ENCODE peak calls at places on chromosomes 3 and 15, in five cellular contexts. V is GM12878, Y is stomach, K is suprapubic skin, F is transverse colon. N is an unnamed sample. For H3K36me3 and H3K9me3, the result is how much of the 10 kb centered on the place peaks cover.

GRCh38 chr3:174440350-174440716 is 418.8 kb upstream of the NAALADL2 start:
- DNase-seq in V (no peak), K (no peak), Y (no peak), F (peak), N (peak)

GRCh38 chr3:183266454-183266853 is 13.4 kb downstream of the B3GNT5 start:
- DNase-seq in K (no peak), V (no peak), Y (no peak), F (no peak), N (no peak)

GRCh38 chr3:7546219-7546618 is 685.3 kb downstream of the GRM7 start:
- DNase-seq in V (no peak), K (no peak), Y (peak), F (no peak), N (no peak)

GRCh38 chr3:2568929-2569328 is 470.3 kb downstream of the CNTN4 start:
- DNase-seq in V (no peak), Y (no peak), F (no peak), K (no peak), N (no peak)

GRCh38 chr3:84096188-84096587 is 862.6 kb upstream of the CADM2 start:
- DNase-seq in Y (no peak), K (no peak), F (no peak), V (no peak), N (no peak)

GRCh38 chr3:181739628-181740027 is 27.9 kb downstream of the SOX2 start:
- DNase-seq in F (no peak), V (no peak), K (no peak), Y (no peak), N (no peak)

GRCh38 chr15:82763361-82764142 is 42.3 kb downstream of the FSD2 start:
- DNase-seq in V (no peak), K (no peak), Y (no peak), F (no peak), N (no peak)

GRCh38 chr15:44536298-44536961 is 517 bp upstream of the EIF3J start:
- DNase-seq in K (peak), F (peak), V (no peak), Y (peak), N (peak)

GRCh38 chr3:105362021-105362665 is 4.6 kb upstream of the ALCAM start:
- DNase-seq in K (no peak), Y (no peak), V (no peak), F (no peak), N (no peak)

GRCh38 chr3:40043444-40043755 is 234.0 kb downstream of the MYRIP start:
- DNase-seq in V (no peak), F (no peak), K (no peak), Y (no peak), N (no peak)

GRCh38 chr3:131749826-131750225 is 247.1 kb upstream of the MRPL3 start:
- DNase-seq in Y (no peak), K (no peak), F (no peak), V (no peak), N (no peak)

GRCh38 chr3:112651516-112651915 is 10.6 kb upstream of the CCDC80 start:
- DNase-seq in V (no peak), Y (no peak), K (no peak), F (no peak), N (no peak)

GRCh38 chr15:51750942-51751686 is at the start of gene TMOD2:
- DNase-seq in F (peak), Y (peak), V (no peak), K (no peak), N (peak)

GRCh38 chr3:150613709-150614480 is 10.8 kb downstream of the SELENOT start:
- DNase-seq in K (no peak), F (no peak), V (no peak), Y (no peak), N (no peak)

GRCh38 chr3:102354818-102355515 is 79.8 kb upstream of the ZPLD1 start:
- DNase-seq in K (no peak), Y (no peak), F (no peak), V (no peak), N (no peak)

GRCh38 chr3:108091498-108092259 is 848 bp upstream of the CD47 start:
- DNase-seq in V (no peak), Y (peak), K (no peak), F (peak), N (peak)

GRCh38 chr15:23472678-23473077 is 25.6 kb upstream of the GOLGA6L2 start:
- DNase-seq in F (no peak), V (no peak), Y (no peak), K (no peak), N (no peak)

GRCh38 chr15:82312611-82313349 is 36.5 kb downstream of the GOLGA6L10 start:
- DNase-seq in V (no peak), K (peak), Y (peak), F (no peak), N (no peak)

GRCh38 chr15:44726568-44727461 is 9.5 kb upstream of the TRIM69 start:
- DNase-seq in K (no peak), V (peak), F (peak), Y (peak), N (peak)

GRCh38 chr3:147377412-147378185 is 28.7 kb downstream of the ZIC4 start:
- DNase-seq in V (no peak), F (no peak), K (no peak), Y (no peak), N (no peak)

GRCh38 chr3:187714404-187714979 is 12.1 kb upstream of the RTP2 start:
- DNase-seq in V (no peak), Y (peak), K (no peak), F (peak), N (peak)

GRCh38 chr15:96348112-96349027 is 17.9 kb downstream of the NR2F2 start:
- DNase-seq in K (no peak), F (no peak), Y (no peak), V (no peak), N (no peak)

GRCh38 chr3:146035366-146035765 is 125.6 kb downstream of the PLOD2 start:
- DNase-seq in K (no peak), Y (no peak), V (no peak), F (no peak), N (no peak)

GRCh38 chr3:96700322-96701315 is 113.8 kb upstream of the EPHA6 start:
- DNase-seq in K (no peak), V (no peak), Y (no peak), F (no peak), N (no peak)

GRCh38 chr3:132593950-132594328 is 3.1 kb upstream of the ACKR4 start:
- DNase-seq in Y (no peak), V (no peak), F (no peak), K (no peak), N (no peak)

GRCh38 chr15:49844390-49844789 is 223.5 kb downstream of the DTWD1 start:
- DNase-seq in Y (no peak), K (no peak), F (peak), V (no peak), N (no peak)

GRCh38 chr3:197407053-197407452 is 108.6 kb upstream of the DLG1 start:
- DNase-seq in V (no peak), Y (no peak), F (no peak), K (no peak), N (no peak)

GRCh38 chr15:50247819-50248650 is 17.5 kb downstream of the HDC start:
- DNase-seq in F (peak), V (no peak), K (no peak), Y (peak), N (no peak)

DNA sequence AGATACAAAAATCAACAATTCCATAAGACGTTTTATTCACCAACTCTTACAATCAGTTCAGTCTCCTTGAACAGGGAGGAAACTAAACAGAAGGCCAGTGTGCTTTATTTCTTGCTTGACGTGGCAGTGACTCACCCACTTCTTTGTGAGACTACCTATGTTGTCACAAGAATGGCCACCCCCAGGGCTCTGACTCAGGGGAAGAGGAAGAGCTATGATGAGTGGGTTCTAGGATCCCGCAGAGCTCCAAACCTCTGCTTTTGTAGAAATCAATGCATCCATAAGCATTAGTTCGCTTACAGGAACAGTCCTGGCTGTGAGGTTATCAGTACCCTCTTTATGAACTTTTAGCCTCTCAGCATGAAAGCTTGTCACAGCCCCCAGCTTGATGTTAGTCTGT is 102.7 kb downstream of the SENP2 start:
- DNase-seq in Y (peak), F (no peak), K (no peak), V (no peak), N (no peak)
- TF ChIP-seq POLR2A in Y (no peak), F (no peak), K (no peak), V (no peak), N (no peak)

DNA sequence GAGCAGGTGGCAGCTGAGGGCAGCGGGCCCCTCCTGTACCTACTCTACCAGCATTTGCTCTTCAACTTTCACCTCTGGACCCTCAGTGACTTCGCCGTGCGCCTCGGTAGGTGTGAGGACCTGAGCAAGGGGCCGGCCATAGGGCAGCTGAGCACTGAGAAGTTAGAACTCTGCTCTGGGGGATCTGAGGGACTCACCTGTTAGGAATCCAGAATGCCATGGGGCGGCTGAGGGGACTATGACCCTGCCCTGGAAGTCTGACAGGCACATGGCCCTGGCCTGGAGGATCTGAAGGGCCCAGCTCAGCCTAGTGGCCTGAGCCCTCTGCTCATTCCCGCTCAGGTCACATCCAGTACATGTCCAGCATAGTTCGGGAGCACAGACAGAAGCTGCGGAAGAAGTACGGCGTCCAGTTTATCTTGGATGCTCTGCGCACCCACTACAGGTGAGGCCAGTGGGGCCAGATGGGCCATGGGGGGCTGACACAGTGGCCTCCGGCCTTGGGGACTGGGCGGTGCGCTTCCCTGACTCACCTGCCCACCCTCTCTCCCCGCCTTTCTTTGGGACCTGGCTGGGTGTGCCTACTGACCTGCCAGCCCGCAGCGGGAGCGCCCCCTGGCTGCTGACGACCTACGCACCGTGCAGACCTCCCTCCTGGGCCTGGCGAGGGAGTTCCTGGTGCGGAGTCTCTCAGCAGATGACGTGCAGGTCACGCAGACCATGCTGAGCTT is 18.8 kb downstream of the NBEAL2 start:
- DNase-seq in Y (peak), K (no peak), V (no peak), F (peak), N (peak)
- H3K36me3 ChIP-seq in Y (half or more), K (half or more), V (under half), F (under half), N (under half)

GRCh38 chr15:87537295-87537694 is 719.2 kb downstream of the NTRK3 start:
- DNase-seq in K (no peak), Y (no peak), F (no peak), V (no peak), N (no peak)
- H3K9me3 ChIP-seq in K (under half), Y (under half), F (under half), V (under half), N (under half)

GRCh38 chr15:75043509-75044257 is 20.3 kb downstream of the PPCDC start:
- DNase-seq in K (peak), V (peak), F (peak), Y (peak), N (peak)
- TF ChIP-seq POLR2A in K (no peak), V (peak), F (no peak), Y (no peak), N (peak)

DNA sequence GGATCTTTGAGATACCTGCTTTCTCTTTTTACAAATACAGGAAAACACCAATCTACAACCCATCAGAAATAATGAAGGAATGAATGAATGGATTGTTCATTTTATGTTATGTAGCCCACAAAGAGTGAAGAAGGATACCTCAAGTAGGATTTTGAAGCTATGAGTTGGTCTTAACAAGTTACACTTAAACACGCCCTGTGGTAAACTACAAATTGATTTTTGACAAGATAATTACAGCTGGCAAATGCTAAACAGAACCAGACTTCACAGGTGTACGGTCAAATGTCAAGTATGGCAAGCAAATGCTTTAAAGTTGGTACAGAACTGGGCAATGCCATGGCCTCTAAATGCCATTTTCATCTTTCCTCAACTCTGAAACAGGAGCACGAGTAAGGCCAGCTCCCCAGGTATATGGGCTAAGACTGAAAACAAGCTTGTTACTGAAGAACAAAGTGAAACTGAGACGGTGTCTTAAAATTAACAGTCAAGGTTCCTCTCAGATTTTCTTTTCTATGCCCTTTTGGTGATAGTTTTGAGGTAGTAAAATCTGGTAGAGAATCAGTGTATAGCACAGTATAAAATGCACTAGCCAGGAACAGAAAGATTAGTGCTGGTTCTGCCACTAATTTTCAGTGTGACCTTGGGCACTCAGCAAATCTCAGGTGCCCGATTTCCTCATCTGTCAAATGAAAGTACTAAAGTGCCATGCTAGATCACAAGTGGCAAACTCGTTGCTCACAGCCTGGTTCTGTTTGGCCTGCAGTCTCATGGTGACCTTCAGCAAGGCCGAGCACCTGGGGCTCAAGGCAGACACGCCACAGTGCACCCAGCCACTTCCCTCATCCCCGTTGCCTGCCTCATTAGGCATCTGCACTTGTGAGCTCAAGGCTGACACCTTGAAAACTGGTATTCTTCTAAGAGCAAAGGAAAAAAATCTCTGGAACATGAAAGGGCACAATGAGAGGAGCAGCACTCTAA is 9.5 kb downstream of the RUVBL1 start:
- DNase-seq in V (peak), Y (no peak), K (no peak), F (peak), N (no peak)
- H3K36me3 ChIP-seq in V (under half), Y (half or more), K (under half), F (under half), N (under half)

N was measured in heart left ventricle.